ENCODE peak calls at places on chromosome 11, in five cellular contexts. E, Y, D, U and I are unnamed samples.

GRCh38 chr11:8913961-8914660 is 3.1 kb downstream of the AKIP1 start:
- DNase-seq in Y (peak), E (peak), D (peak), U (peak), I (peak)

GRCh38 chr11:17609536-17610401 is 62.7 kb downstream of the OTOG start:
- DNase-seq in Y (no peak), D (no peak), E (no peak), U (no peak), I (no peak)

GRCh38 chr11:61886643-61887042 is 4.7 kb downstream of the FADS3 start:
- DNase-seq in D (no peak), E (no peak), U (no peak), Y (no peak), I (no peak)

GRCh38 chr11:12079726-12080556 is 30.4 kb upstream of the MICAL2 start:
- DNase-seq in E (no peak), D (peak), Y (no peak), U (no peak), I (no peak)

GRCh38 chr11:115132829-115133228 is 371.4 kb downstream of the CADM1 start:
- DNase-seq in U (no peak), Y (no peak), D (no peak), E (peak), I (peak)

GRCh38 chr11:13465909-13466371 is 2.9 kb upstream of the BTBD10 start:
- DNase-seq in D (no peak), E (peak), Y (peak), U (no peak), I (peak)

GRCh38 chr11:17572359-17572690 is 25.3 kb downstream of the OTOG start:
- DNase-seq in D (no peak), E (no peak), Y (no peak), U (no peak), I (no peak)

GRCh38 chr11:68136866-68137265 is 15.7 kb upstream of the CHKA start:
- DNase-seq in U (no peak), D (peak), Y (no peak), E (no peak), I (no peak)

GRCh38 chr11:26442131-26442530 is 110.2 kb downstream of the ANO3 start:
- DNase-seq in E (no peak), Y (no peak), U (no peak), D (no peak), I (no peak)

GRCh38 chr11:127074151-127074761 is 73.7 kb upstream of the KIRREL3 start:
- DNase-seq in Y (peak), U (peak), D (no peak), E (peak), I (peak)

GRCh38 chr11:122655527-122656072 is at the start of gene UBASH3B:
- DNase-seq in D (peak), Y (peak), U (peak), E (peak), I (peak)

GRCh38 chr11:125348704-125349635 is 147.1 kb downstream of the FEZ1 start:
- DNase-seq in E (peak), D (peak), U (peak), Y (peak), I (peak)

GRCh38 chr11:95074806-95075563 is 8.3 kb downstream of the SRSF8 start:
- DNase-seq in E (no peak), D (peak), U (no peak), Y (no peak), I (no peak)

GRCh38 chr11:71252782-71253730 is 679 bp upstream of the SHANK2 start:
- DNase-seq in D (no peak), E (no peak), Y (no peak), U (peak), I (no peak)

GRCh38 chr11:62468577-62468976 is 49.7 kb downstream of the SCGB1A1 start:
- DNase-seq in E (no peak), U (no peak), D (no peak), Y (no peak), I (no peak)

DNA sequence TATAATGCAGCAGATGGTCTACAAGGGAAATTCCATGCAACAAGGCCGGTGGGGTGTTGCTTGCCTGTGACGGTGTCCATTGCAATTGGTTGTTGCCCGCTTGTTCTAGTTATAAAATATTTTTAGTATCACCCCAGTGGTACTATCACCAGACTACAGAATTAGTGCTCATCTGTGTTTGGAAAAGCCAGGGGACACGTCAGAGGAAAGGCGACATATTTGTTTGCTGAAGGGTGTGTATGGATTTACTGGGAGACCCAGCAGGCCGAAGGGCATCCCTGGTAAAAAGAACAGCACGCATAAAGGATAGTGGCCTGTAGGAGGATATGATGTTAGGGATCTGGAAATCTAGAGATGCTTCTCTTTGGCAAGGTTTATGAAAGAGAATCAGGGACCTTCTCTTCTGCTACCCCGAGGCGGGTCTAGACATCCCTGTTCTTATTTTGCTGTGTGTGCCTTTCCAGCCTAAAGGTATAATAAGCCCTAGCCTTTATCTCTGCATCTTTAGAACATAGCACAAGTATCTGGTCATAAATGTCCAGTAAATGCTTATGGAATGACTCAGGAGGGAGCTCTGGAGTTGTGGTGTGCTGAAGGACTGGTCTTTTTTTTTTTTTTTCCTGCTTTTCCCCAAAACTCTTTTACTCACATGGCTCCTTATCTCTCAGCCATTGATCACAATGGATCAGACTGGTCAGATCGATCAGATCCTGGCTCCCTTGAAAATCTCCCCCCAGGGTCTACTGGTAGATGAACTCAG is 90.9 kb downstream of the LDLRAD3 start:
- DNase-seq in Y (no peak), U (no peak), D (no peak), E (no peak), I (no peak)
- TF ChIP-seq CTCF in Y (no peak), U (no peak), D (no peak), E (no peak), I (no peak)

GRCh38 chr11:64053699-64054098 is 18.0 kb downstream of the FLRT1 start:
- DNase-seq in Y (no peak), D (no peak), E (no peak), U (peak), I (no peak)

GRCh38 chr11:64051297-64051696 is 15.6 kb downstream of the FLRT1 start:
- DNase-seq in D (no peak), Y (no peak), U (no peak), E (no peak), I (no peak)

GRCh38 chr11:64055077-64055476 is 19.3 kb downstream of the FLRT1 start:
- DNase-seq in D (no peak), E (no peak), Y (no peak), U (no peak), I (no peak)

GRCh38 chr11:64052938-64053622 is 17.3 kb downstream of the FLRT1 start:
- DNase-seq in U (no peak), D (no peak), Y (no peak), E (no peak), I (no peak)

GRCh38 chr11:64052436-64052835 is 16.7 kb downstream of the FLRT1 start:
- DNase-seq in Y (no peak), E (no peak), U (no peak), D (no peak), I (no peak)
- TF ChIP-seq CTCF in Y (no peak), E (no peak), U (no peak), D (no peak), I (no peak)

DNA sequence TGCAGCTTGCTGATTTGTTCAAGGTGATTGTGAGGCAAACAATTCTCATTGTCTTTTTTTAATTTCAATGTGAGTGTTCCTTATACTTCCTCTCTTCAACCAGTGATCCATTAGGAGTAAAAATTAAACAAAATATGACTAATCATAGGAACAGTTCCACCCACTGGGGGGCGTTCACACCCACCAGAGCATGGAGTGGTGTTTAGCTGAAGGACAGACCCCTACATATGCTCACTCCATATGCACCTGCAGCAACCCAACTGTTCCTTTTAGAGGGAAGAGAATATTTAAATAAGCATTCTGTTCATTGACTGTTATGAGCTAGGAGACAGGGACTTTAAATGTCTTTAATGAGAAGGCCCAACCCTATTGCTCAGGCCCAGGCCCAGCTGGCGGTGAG is 78.7 kb upstream of the DRD2 start:
- DNase-seq in D (no peak), U (no peak), Y (no peak), E (peak), I (no peak)
- TF ChIP-seq CTCF in D (no peak), U (no peak), Y (no peak), E (no peak), I (no peak)

GRCh38 chr11:130625907-130626306 is 177.5 kb downstream of the ADAMTS15 start:
- DNase-seq in U (no peak), E (no peak), D (no peak), Y (no peak), I (no peak)

GRCh38 chr11:130624946-130625345 is 176.5 kb downstream of the ADAMTS15 start:
- DNase-seq in E (no peak), D (no peak), U (no peak), Y (no peak), I (no peak)

GRCh38 chr11:130620566-130620965 is 172.1 kb downstream of the ADAMTS15 start:
- DNase-seq in U (no peak), E (no peak), D (no peak), Y (no peak), I (no peak)

GRCh38 chr11:130622126-130622525 is 173.7 kb downstream of the ADAMTS15 start:
- DNase-seq in D (no peak), U (no peak), Y (no peak), E (no peak), I (no peak)

DNA sequence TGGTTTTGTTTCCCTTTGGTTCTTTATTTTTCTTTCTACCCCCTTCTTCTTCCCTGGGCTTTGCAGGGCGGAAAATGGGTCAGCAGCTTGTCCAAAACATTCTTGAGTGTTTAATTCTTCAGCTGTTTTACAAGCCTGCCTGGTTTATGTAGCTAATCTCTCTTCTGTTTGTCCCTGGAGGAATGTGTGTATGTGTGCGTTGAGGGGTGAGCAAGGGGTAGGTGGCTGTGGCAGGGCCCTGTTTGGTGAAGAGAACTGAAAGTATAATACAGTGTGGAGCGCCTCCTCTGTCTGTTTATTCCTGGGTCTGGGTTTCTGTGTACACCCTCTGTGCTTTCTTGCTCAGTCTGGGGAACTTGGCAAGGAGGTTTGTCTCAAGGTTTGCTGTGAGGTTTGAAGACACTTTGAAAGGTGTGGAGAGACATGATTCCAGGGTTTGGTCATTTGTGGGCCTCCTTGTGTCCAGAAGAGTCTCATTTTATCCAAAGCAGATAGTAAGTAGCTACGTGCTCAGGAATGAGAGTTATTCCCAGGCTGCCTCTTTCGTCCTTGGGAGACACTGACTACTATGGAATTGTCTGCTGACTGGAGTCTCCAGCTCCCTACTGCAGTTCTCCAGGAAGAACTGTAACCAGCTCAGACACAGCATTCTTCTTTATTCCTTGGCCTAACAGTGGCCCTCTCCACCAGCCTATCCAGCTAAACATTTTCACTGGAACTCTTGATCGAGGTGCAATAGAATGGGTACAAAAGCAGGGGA is 175.6 kb downstream of the ADAMTS15 start:
- DNase-seq in U (no peak), Y (no peak), E (no peak), D (no peak), I (no peak)
- TF ChIP-seq CTCF in U (no peak), Y (no peak), E (no peak), D (no peak), I (no peak)